ENCODE peak calls at places on chromosome 1, in five cellular contexts. M is fibroblast of the conjunctiva, H is H54, Q is GDM1, P is NCI-H1092. Y is an unnamed sample.

GRCh38 chr1:179007233-179007632 is 18.5 kb upstream of the FAM20B start:
- DNase-seq in M (no peak), H (no peak), Q (no peak), P (no peak), Y (no peak)

GRCh38 chr1:225813250-225813964 is 3.5 kb downstream of the EPHX1 start:
- DNase-seq in M (peak), H (peak), Q (no peak), P (no peak), Y (peak)

GRCh38 chr1:61293197-61293596 is 210.8 kb downstream of the NFIA start:
- DNase-seq in M (no peak), H (no peak), Q (no peak), P (no peak), Y (no peak)

GRCh38 chr1:84269286-84269685 is 32.2 kb upstream of the SAMD13 start:
- DNase-seq in M (no peak), H (no peak), Q (no peak), P (no peak), Y (no peak)

GRCh38 chr1:119291611-119292206 is 76.9 kb upstream of the HAO2 start:
- DNase-seq in M (no peak), H (no peak), Q (no peak), P (no peak), Y (no peak)

GRCh38 chr1:55781944-55782482 is 566.8 kb upstream of the USP24 start:
- DNase-seq in M (peak), H (peak), Q (no peak), P (peak), Y (peak)

GRCh38 chr1:85862456-85862855 is 154.2 kb upstream of the ZNHIT6 start:
- DNase-seq in M (no peak), H (no peak), Q (no peak), P (no peak), Y (no peak)

GRCh38 chr1:155379180-155379876 is 58.6 kb downstream of the RUSC1 start:
- DNase-seq in M (peak), H (no peak), Q (no peak), P (no peak), Y (no peak)

GRCh38 chr1:45543599-45544417 is 6.8 kb upstream of the AKR1A1 start:
- DNase-seq in M (no peak), H (no peak), Q (peak), P (no peak), Y (no peak)